ENCODE peak calls at places on chromosome 21, in five cellular contexts. One of them, this sample, is unnamed.

GRCh38 chr21:29656504-29657227 is 283.1 kb downstream of the GRIK1 start:
- DNase-seq in retinal pigment epithelial cell: peak; percentile 34
- DNase-seq in dorsolateral prefrontal cortex: no peak
- DNase-seq in tibial nerve: no peak
- DNase-seq in heart right ventricle: no peak
- DNase-seq in this sample: peak; percentile 35

GRCh38 chr21:39908265-39908923 is 41.2 kb downstream of the PCP4 start:
- DNase-seq in retinal pigment epithelial cell: no peak
- DNase-seq in dorsolateral prefrontal cortex: no peak
- DNase-seq in tibial nerve: no peak
- DNase-seq in heart right ventricle: no peak
- DNase-seq in this sample: no peak

GRCh38 chr21:26469789-26470188 is 103.3 kb downstream of the CYYR1 start:
- DNase-seq in retinal pigment epithelial cell: peak; percentile 80
- DNase-seq in dorsolateral prefrontal cortex: no peak
- DNase-seq in tibial nerve: no peak
- DNase-seq in heart right ventricle: peak; percentile 8
- DNase-seq in this sample: peak; percentile 69

GRCh38 chr21:35059742-35060141 is 10.6 kb upstream of the RUNX1 start:
- DNase-seq in retinal pigment epithelial cell: no peak
- DNase-seq in dorsolateral prefrontal cortex: no peak
- DNase-seq in tibial nerve: no peak
- DNase-seq in heart right ventricle: no peak
- DNase-seq in this sample: no peak

GRCh38 chr21:40160911-40161310 is 293.7 kb downstream of the PCP4 start:
- DNase-seq in retinal pigment epithelial cell: no peak
- DNase-seq in dorsolateral prefrontal cortex: no peak
- DNase-seq in tibial nerve: no peak
- DNase-seq in heart right ventricle: no peak
- DNase-seq in this sample: no peak

GRCh38 chr21:43928230-43928607 is 63.2 kb downstream of the AGPAT3 start:
- DNase-seq in retinal pigment epithelial cell: no peak
- DNase-seq in dorsolateral prefrontal cortex: no peak
- DNase-seq in tibial nerve: no peak
- DNase-seq in heart right ventricle: no peak
- DNase-seq in this sample: no peak

GRCh38 chr21:34336756-34337391 is 26.9 kb upstream of the KCNE2 start:
- DNase-seq in retinal pigment epithelial cell: no peak
- DNase-seq in dorsolateral prefrontal cortex: no peak
- DNase-seq in tibial nerve: no peak
- DNase-seq in heart right ventricle: no peak
- DNase-seq in this sample: no peak

GRCh38 chr21:28899744-28900143 is 92.9 kb downstream of the LTN1 start:
- DNase-seq in retinal pigment epithelial cell: no peak
- DNase-seq in dorsolateral prefrontal cortex: no peak
- DNase-seq in tibial nerve: no peak
- DNase-seq in heart right ventricle: no peak
- DNase-seq in this sample: no peak

GRCh38 chr21:46223217-46223616 is 5.4 kb downstream of the LSS start:
- DNase-seq in retinal pigment epithelial cell: no peak
- DNase-seq in dorsolateral prefrontal cortex: no peak
- DNase-seq in tibial nerve: no peak
- DNase-seq in heart right ventricle: no peak
- DNase-seq in this sample: no peak

GRCh38 chr21:27275294-27275927 is 308.5 kb upstream of the ADAMTS5 start:
- DNase-seq in retinal pigment epithelial cell: no peak
- DNase-seq in dorsolateral prefrontal cortex: no peak
- DNase-seq in tibial nerve: no peak
- DNase-seq in heart right ventricle: no peak
- DNase-seq in this sample: no peak

GRCh38 chr21:35408401-35408800 is 359.3 kb upstream of the RUNX1 start:
- DNase-seq in retinal pigment epithelial cell: no peak
- DNase-seq in dorsolateral prefrontal cortex: no peak
- DNase-seq in tibial nerve: no peak
- DNase-seq in heart right ventricle: no peak
- DNase-seq in this sample: no peak

GRCh38 chr21:46420241-46421190 is 38.2 kb upstream of the DIP2A start:
- DNase-seq in retinal pigment epithelial cell: no peak
- DNase-seq in dorsolateral prefrontal cortex: no peak
- DNase-seq in tibial nerve: no peak
- DNase-seq in heart right ventricle: no peak
- DNase-seq in this sample: no peak

GRCh38 chr21:18340387-18340942 is 63.1 kb downstream of the TMPRSS15 start:
- DNase-seq in retinal pigment epithelial cell: no peak
- DNase-seq in dorsolateral prefrontal cortex: no peak
- DNase-seq in tibial nerve: no peak
- DNase-seq in heart right ventricle: no peak
- DNase-seq in this sample: no peak

GRCh38 chr21:35227774-35228173 is 178.7 kb upstream of the RUNX1 start:
- DNase-seq in retinal pigment epithelial cell: no peak
- DNase-seq in dorsolateral prefrontal cortex: no peak
- DNase-seq in tibial nerve: no peak
- DNase-seq in heart right ventricle: no peak
- DNase-seq in this sample: no peak

GRCh38 chr21:8989261-8989882 is 1532.0 kb upstream of the TPTE start:
- DNase-seq in retinal pigment epithelial cell: no peak
- DNase-seq in dorsolateral prefrontal cortex: no peak
- DNase-seq in tibial nerve: no peak
- DNase-seq in heart right ventricle: no peak
- DNase-seq in this sample: no peak

GRCh38 chr21:30996728-30997127 is 41.5 kb downstream of the KRTAP19-8 start:
- DNase-seq in retinal pigment epithelial cell: no peak
- DNase-seq in dorsolateral prefrontal cortex: no peak
- DNase-seq in tibial nerve: no peak
- DNase-seq in heart right ventricle: no peak
- DNase-seq in this sample: no peak

GRCh38 chr21:43763901-43764523 is 12.1 kb downstream of the CSTB start:
- DNase-seq in retinal pigment epithelial cell: no peak
- DNase-seq in dorsolateral prefrontal cortex: no peak
- DNase-seq in tibial nerve: no peak
- DNase-seq in heart right ventricle: no peak
- DNase-seq in this sample: no peak

GRCh38 chr21:26144026-26144425 is 26.5 kb downstream of the APP start:
- DNase-seq in retinal pigment epithelial cell: no peak
- DNase-seq in dorsolateral prefrontal cortex: no peak
- DNase-seq in tibial nerve: no peak
- DNase-seq in heart right ventricle: no peak
- DNase-seq in this sample: no peak

DNA sequence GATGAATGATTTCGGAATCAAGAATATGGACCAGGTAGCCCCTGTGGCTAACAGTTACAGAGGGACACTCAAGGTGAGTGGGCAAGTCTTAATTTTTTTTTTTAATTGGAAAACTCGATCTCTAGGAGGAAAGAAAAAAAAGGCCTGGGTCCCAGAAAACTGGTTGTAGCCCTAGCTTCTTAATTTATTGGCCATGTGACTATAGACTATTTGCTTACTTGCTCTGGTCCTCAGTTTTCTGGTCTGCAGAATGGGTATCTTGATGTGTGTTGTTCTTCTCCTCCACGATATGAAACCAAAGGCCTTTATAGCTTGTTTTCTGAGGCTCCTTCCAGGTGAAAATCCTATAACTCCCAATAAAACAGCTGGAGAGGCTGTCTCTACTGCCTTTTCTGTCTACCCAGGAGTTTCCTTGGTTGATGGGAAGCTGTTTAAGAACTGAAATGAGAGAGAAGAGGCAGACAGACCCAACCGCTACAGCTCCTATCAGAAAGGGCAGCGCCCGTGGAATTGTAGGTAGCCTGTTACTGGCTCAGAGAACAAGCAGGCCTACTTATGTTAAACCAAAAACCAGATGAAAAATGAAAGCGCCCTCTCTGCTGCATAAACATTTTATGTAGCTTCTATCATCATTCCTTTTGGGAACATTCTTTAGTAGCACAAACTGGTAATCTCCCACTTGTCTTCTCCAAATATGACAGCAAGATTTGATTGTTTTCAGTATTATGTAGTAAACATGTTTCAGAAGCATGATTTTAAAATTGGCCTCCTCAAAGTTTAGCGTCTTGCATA is 4.5 kb downstream of the ETS2 start:
- DNase-seq in retinal pigment epithelial cell: no peak
- DNase-seq in dorsolateral prefrontal cortex: no peak
- DNase-seq in tibial nerve: no peak
- DNase-seq in heart right ventricle: no peak
- DNase-seq in this sample: no peak
- H3K4me3 ChIP-seq in retinal pigment epithelial cell: no peak overlapping the region
- H3K4me3 ChIP-seq in dorsolateral prefrontal cortex: peak overlapping the region; percentile 80
- H3K4me3 ChIP-seq in tibial nerve: no peak overlapping the region
- H3K4me3 ChIP-seq in heart right ventricle: peak overlapping the region; percentile 93
- H3K4me3 ChIP-seq in this sample: no peak overlapping the region

GRCh38 chr21:42388740-42389448 is 7.0 kb downstream of the TMPRSS3 start:
- DNase-seq in retinal pigment epithelial cell: no peak
- DNase-seq in dorsolateral prefrontal cortex: no peak
- DNase-seq in tibial nerve: no peak
- DNase-seq in heart right ventricle: no peak
- DNase-seq in this sample: no peak

GRCh38 chr21:42390696-42391095 is 5.2 kb downstream of the TMPRSS3 start:
- DNase-seq in retinal pigment epithelial cell: no peak
- DNase-seq in dorsolateral prefrontal cortex: no peak
- DNase-seq in tibial nerve: no peak
- DNase-seq in heart right ventricle: no peak
- DNase-seq in this sample: no peak

GRCh38 chr21:42387843-42388242 is 8.0 kb downstream of the TMPRSS3 start:
- DNase-seq in retinal pigment epithelial cell: no peak
- DNase-seq in dorsolateral prefrontal cortex: no peak
- DNase-seq in tibial nerve: no peak
- DNase-seq in heart right ventricle: no peak
- DNase-seq in this sample: no peak

GRCh38 chr21:42390193-42390592 is 5.7 kb downstream of the TMPRSS3 start:
- DNase-seq in retinal pigment epithelial cell: no peak
- DNase-seq in dorsolateral prefrontal cortex: no peak
- DNase-seq in tibial nerve: no peak
- DNase-seq in heart right ventricle: no peak
- DNase-seq in this sample: no peak

GRCh38 chr21:42389449-42389835 is 6.4 kb downstream of the TMPRSS3 start:
- DNase-seq in retinal pigment epithelial cell: no peak
- DNase-seq in dorsolateral prefrontal cortex: no peak
- DNase-seq in tibial nerve: no peak
- DNase-seq in heart right ventricle: no peak
- DNase-seq in this sample: no peak
- TF ChIP-seq CTCF in retinal pigment epithelial cell: no peak
- TF ChIP-seq CTCF in dorsolateral prefrontal cortex: no peak
- TF ChIP-seq CTCF in tibial nerve: no peak
- TF ChIP-seq CTCF in heart right ventricle: no peak
- TF ChIP-seq CTCF in this sample: no peak

DNA sequence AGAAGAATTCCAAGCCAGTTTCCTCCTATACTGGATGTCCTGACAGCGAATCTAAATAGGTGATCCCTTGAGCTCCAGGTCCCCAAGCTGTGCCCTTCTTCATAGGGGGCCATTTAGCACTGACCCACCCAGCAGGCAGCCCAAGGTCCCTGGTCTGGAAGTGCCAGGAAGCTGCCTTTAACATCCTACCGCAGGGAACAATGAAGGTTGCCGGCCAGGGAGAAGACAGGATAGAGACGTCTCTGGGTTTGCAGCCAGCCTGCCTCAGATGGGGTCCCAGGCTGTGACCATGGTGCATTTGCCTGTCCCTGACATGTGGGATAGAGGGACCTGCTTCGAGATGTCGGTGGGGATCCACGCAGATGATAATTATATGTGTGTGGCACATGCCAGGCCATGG is 2.7 kb upstream of the RIPK4 start:
- DNase-seq in retinal pigment epithelial cell: no peak
- DNase-seq in dorsolateral prefrontal cortex: no peak
- DNase-seq in tibial nerve: no peak
- DNase-seq in heart right ventricle: no peak
- DNase-seq in this sample: no peak
- H3K4me3 ChIP-seq in retinal pigment epithelial cell: no peak overlapping the region
- H3K4me3 ChIP-seq in dorsolateral prefrontal cortex: no peak overlapping the region
- H3K4me3 ChIP-seq in tibial nerve: no peak overlapping the region
- H3K4me3 ChIP-seq in heart right ventricle: no peak overlapping the region
- H3K4me3 ChIP-seq in this sample: no peak overlapping the region

GRCh38 chr21:45151484-45152115 is 77.2 kb downstream of the ADARB1 start:
- DNase-seq in retinal pigment epithelial cell: no peak
- DNase-seq in dorsolateral prefrontal cortex: no peak
- DNase-seq in tibial nerve: no peak
- DNase-seq in heart right ventricle: no peak
- DNase-seq in this sample: no peak

GRCh38 chr21:45154511-45155508 is 80.4 kb downstream of the ADARB1 start:
- DNase-seq in retinal pigment epithelial cell: no peak
- DNase-seq in dorsolateral prefrontal cortex: no peak
- DNase-seq in tibial nerve: no peak
- DNase-seq in heart right ventricle: no peak
- DNase-seq in this sample: no peak

GRCh38 chr21:45150630-45151265 is 76.4 kb downstream of the ADARB1 start:
- DNase-seq in retinal pigment epithelial cell: no peak
- DNase-seq in dorsolateral prefrontal cortex: no peak
- DNase-seq in tibial nerve: no peak
- DNase-seq in heart right ventricle: no peak
- DNase-seq in this sample: no peak

GRCh38 chr21:45153358-45154318 is 79.3 kb downstream of the ADARB1 start:
- DNase-seq in retinal pigment epithelial cell: no peak
- DNase-seq in dorsolateral prefrontal cortex: no peak
- DNase-seq in tibial nerve: no peak
- DNase-seq in heart right ventricle: no peak
- DNase-seq in this sample: no peak

DNA sequence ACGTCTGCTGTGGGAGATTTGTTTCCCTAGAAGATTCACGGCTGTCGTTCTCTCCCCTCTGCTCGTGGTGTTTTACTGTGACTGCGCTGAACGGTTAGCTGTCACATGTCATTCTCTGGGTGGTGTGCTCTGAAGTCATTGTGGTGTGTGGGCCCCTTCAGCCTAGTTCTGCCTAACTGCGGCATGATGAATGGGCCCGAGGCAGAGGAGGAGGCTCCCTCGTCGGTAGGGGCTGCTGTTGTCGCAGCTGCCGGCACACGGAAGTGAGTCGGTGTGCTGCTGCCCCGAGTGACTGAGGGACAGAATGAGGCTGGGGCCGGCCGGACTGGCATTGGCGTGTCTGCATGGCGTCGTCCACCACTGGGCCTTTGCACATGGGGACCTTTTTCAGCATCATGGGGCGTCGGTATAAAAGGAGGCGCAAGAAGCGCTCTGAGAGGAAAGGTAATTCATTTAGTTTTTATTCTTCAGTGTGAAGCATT is 77.9 kb downstream of the ADARB1 start:
- DNase-seq in retinal pigment epithelial cell: no peak
- DNase-seq in dorsolateral prefrontal cortex: no peak
- DNase-seq in tibial nerve: no peak
- DNase-seq in heart right ventricle: no peak
- DNase-seq in this sample: no peak
- TF ChIP-seq CTCF in retinal pigment epithelial cell: peak; percentile 75
- TF ChIP-seq CTCF in dorsolateral prefrontal cortex: no peak
- TF ChIP-seq CTCF in tibial nerve: no peak
- TF ChIP-seq CTCF in heart right ventricle: no peak
- TF ChIP-seq CTCF in this sample: peak; percentile 8